ENCODE peak calls at places on chromosome 18, in ten cellular contexts. One of them, this sample, is unnamed.

GRCh38 chr18:49697757-49698595 is 115.4 kb downstream of the ACAA2 start:
- DNase-seq in adrenal gland: no peak
- DNase-seq in choroid plexus epithelial cell: no peak
- DNase-seq in progenitor cell of endocrine pancreas: no peak
- DNase-seq in Daoy: peak
- DNase-seq in activated CD4-positive, alpha-beta T cell treated with anti-CD3 and anti-CD28 coated beads for 48 hours: no peak
- DNase-seq in nephron progenitor cell: peak
- DNase-seq in ELF-1: peak
- DNase-seq in NCI-H226: no peak
- DNase-seq in mammary epithelial cell: peak
- DNase-seq in this sample: no peak

GRCh38 chr18:3140986-3141639 is 78.7 kb downstream of the MYOM1 start:
- DNase-seq in nephron progenitor cell: no peak
- DNase-seq in mammary epithelial cell: no peak
- DNase-seq in progenitor cell of endocrine pancreas: no peak
- DNase-seq in ELF-1: no peak
- DNase-seq in choroid plexus epithelial cell: no peak
- DNase-seq in activated CD4-positive, alpha-beta T cell treated with anti-CD3 and anti-CD28 coated beads for 48 hours: no peak
- DNase-seq in adrenal gland: no peak
- DNase-seq in NCI-H226: peak
- DNase-seq in Daoy: no peak
- DNase-seq in this sample: no peak

GRCh38 chr18:63974991-63975390 is 5.1 kb downstream of the SERPINB8 start:
- DNase-seq in Daoy: peak
- DNase-seq in progenitor cell of endocrine pancreas: no peak
- DNase-seq in ELF-1: peak
- DNase-seq in mammary epithelial cell: peak
- DNase-seq in nephron progenitor cell: no peak
- DNase-seq in choroid plexus epithelial cell: peak
- DNase-seq in NCI-H226: peak
- DNase-seq in adrenal gland: no peak
- DNase-seq in activated CD4-positive, alpha-beta T cell treated with anti-CD3 and anti-CD28 coated beads for 48 hours: peak
- DNase-seq in this sample: no peak

GRCh38 chr18:73774836-73775509 is 372.7 kb downstream of the FBXO15 start:
- DNase-seq in activated CD4-positive, alpha-beta T cell treated with anti-CD3 and anti-CD28 coated beads for 48 hours: no peak
- DNase-seq in mammary epithelial cell: peak
- DNase-seq in progenitor cell of endocrine pancreas: no peak
- DNase-seq in Daoy: peak
- DNase-seq in nephron progenitor cell: peak
- DNase-seq in choroid plexus epithelial cell: no peak
- DNase-seq in ELF-1: peak
- DNase-seq in NCI-H226: peak
- DNase-seq in adrenal gland: no peak
- DNase-seq in this sample: no peak

GRCh38 chr18:21330122-21330701 is 88.2 kb downstream of the GREB1L start:
- DNase-seq in Daoy: peak
- DNase-seq in progenitor cell of endocrine pancreas: no peak
- DNase-seq in adrenal gland: peak
- DNase-seq in mammary epithelial cell: peak
- DNase-seq in choroid plexus epithelial cell: peak
- DNase-seq in nephron progenitor cell: no peak
- DNase-seq in activated CD4-positive, alpha-beta T cell treated with anti-CD3 and anti-CD28 coated beads for 48 hours: no peak
- DNase-seq in NCI-H226: peak
- DNase-seq in ELF-1: no peak
- DNase-seq in this sample: no peak

GRCh38 chr18:45567123-45567522 is 48.2 kb upstream of the SLC14A2 start:
- DNase-seq in choroid plexus epithelial cell: peak
- DNase-seq in mammary epithelial cell: no peak
- DNase-seq in activated CD4-positive, alpha-beta T cell treated with anti-CD3 and anti-CD28 coated beads for 48 hours: no peak
- DNase-seq in ELF-1: peak
- DNase-seq in adrenal gland: peak
- DNase-seq in Daoy: peak
- DNase-seq in nephron progenitor cell: peak
- DNase-seq in progenitor cell of endocrine pancreas: no peak
- DNase-seq in NCI-H226: peak
- DNase-seq in this sample: no peak

GRCh38 chr18:57437782-57438668 is 2.9 kb downstream of the ONECUT2 start:
- DNase-seq in mammary epithelial cell: peak
- DNase-seq in nephron progenitor cell: peak
- DNase-seq in progenitor cell of endocrine pancreas: peak
- DNase-seq in activated CD4-positive, alpha-beta T cell treated with anti-CD3 and anti-CD28 coated beads for 48 hours: peak
- DNase-seq in adrenal gland: peak
- DNase-seq in NCI-H226: peak
- DNase-seq in Daoy: peak
- DNase-seq in choroid plexus epithelial cell: peak
- DNase-seq in ELF-1: peak
- DNase-seq in this sample: no peak

GRCh38 chr18:41745166-41746049 is 209.6 kb upstream of the PIK3C3 start:
- DNase-seq in Daoy: no peak
- DNase-seq in mammary epithelial cell: peak
- DNase-seq in nephron progenitor cell: peak
- DNase-seq in NCI-H226: peak
- DNase-seq in choroid plexus epithelial cell: peak
- DNase-seq in ELF-1: peak
- DNase-seq in progenitor cell of endocrine pancreas: peak
- DNase-seq in activated CD4-positive, alpha-beta T cell treated with anti-CD3 and anti-CD28 coated beads for 48 hours: peak
- DNase-seq in adrenal gland: peak
- DNase-seq in this sample: no peak

GRCh38 chr18:57759650-57760049 is 43.5 kb downstream of the ATP8B1 start:
- DNase-seq in adrenal gland: no peak
- DNase-seq in activated CD4-positive, alpha-beta T cell treated with anti-CD3 and anti-CD28 coated beads for 48 hours: no peak
- DNase-seq in choroid plexus epithelial cell: peak
- DNase-seq in ELF-1: no peak
- DNase-seq in Daoy: peak
- DNase-seq in progenitor cell of endocrine pancreas: no peak
- DNase-seq in mammary epithelial cell: no peak
- DNase-seq in NCI-H226: no peak
- DNase-seq in nephron progenitor cell: no peak
- DNase-seq in this sample: no peak

GRCh38 chr18:5451130-5451529 is 92.7 kb downstream of the EPB41L3 start:
- DNase-seq in NCI-H226: no peak
- DNase-seq in nephron progenitor cell: no peak
- DNase-seq in activated CD4-positive, alpha-beta T cell treated with anti-CD3 and anti-CD28 coated beads for 48 hours: no peak
- DNase-seq in choroid plexus epithelial cell: no peak
- DNase-seq in progenitor cell of endocrine pancreas: no peak
- DNase-seq in ELF-1: no peak
- DNase-seq in mammary epithelial cell: no peak
- DNase-seq in adrenal gland: no peak
- DNase-seq in Daoy: peak
- DNase-seq in this sample: no peak

GRCh38 chr18:78822171-78822570 is 157.4 kb upstream of the SALL3 start:
- DNase-seq in nephron progenitor cell: no peak
- DNase-seq in NCI-H226: no peak
- DNase-seq in choroid plexus epithelial cell: no peak
- DNase-seq in activated CD4-positive, alpha-beta T cell treated with anti-CD3 and anti-CD28 coated beads for 48 hours: no peak
- DNase-seq in mammary epithelial cell: no peak
- DNase-seq in Daoy: no peak
- DNase-seq in progenitor cell of endocrine pancreas: no peak
- DNase-seq in adrenal gland: no peak
- DNase-seq in ELF-1: no peak
- DNase-seq in this sample: no peak

GRCh38 chr18:32303400-32303799 is 113.6 kb downstream of the MEP1B start:
- DNase-seq in mammary epithelial cell: no peak
- DNase-seq in nephron progenitor cell: no peak
- DNase-seq in Daoy: no peak
- DNase-seq in progenitor cell of endocrine pancreas: no peak
- DNase-seq in activated CD4-positive, alpha-beta T cell treated with anti-CD3 and anti-CD28 coated beads for 48 hours: no peak
- DNase-seq in choroid plexus epithelial cell: no peak
- DNase-seq in NCI-H226: no peak
- DNase-seq in adrenal gland: no peak
- DNase-seq in ELF-1: no peak
- DNase-seq in this sample: no peak

GRCh38 chr18:45684341-45685115 is 39.5 kb upstream of the SLC14A1 start:
- DNase-seq in nephron progenitor cell: no peak
- DNase-seq in ELF-1: no peak
- DNase-seq in mammary epithelial cell: no peak
- DNase-seq in adrenal gland: no peak
- DNase-seq in progenitor cell of endocrine pancreas: no peak
- DNase-seq in choroid plexus epithelial cell: peak
- DNase-seq in NCI-H226: no peak
- DNase-seq in Daoy: no peak
- DNase-seq in activated CD4-positive, alpha-beta T cell treated with anti-CD3 and anti-CD28 coated beads for 48 hours: no peak
- DNase-seq in this sample: no peak

GRCh38 chr18:27549335-27550039 is 364.4 kb upstream of the CHST9 start:
- DNase-seq in activated CD4-positive, alpha-beta T cell treated with anti-CD3 and anti-CD28 coated beads for 48 hours: no peak
- DNase-seq in choroid plexus epithelial cell: no peak
- DNase-seq in nephron progenitor cell: no peak
- DNase-seq in progenitor cell of endocrine pancreas: no peak
- DNase-seq in NCI-H226: no peak
- DNase-seq in adrenal gland: no peak
- DNase-seq in ELF-1: no peak
- DNase-seq in Daoy: no peak
- DNase-seq in mammary epithelial cell: no peak
- DNase-seq in this sample: no peak

GRCh38 chr18:79518028-79518682 is 122.4 kb downstream of the NFATC1 start:
- DNase-seq in ELF-1: no peak
- DNase-seq in mammary epithelial cell: no peak
- DNase-seq in NCI-H226: no peak
- DNase-seq in choroid plexus epithelial cell: no peak
- DNase-seq in progenitor cell of endocrine pancreas: no peak
- DNase-seq in activated CD4-positive, alpha-beta T cell treated with anti-CD3 and anti-CD28 coated beads for 48 hours: no peak
- DNase-seq in nephron progenitor cell: no peak
- DNase-seq in Daoy: no peak
- DNase-seq in adrenal gland: peak
- DNase-seq in this sample: no peak

GRCh38 chr18:27094621-27095020 is 90.5 kb downstream of the CHST9 start:
- DNase-seq in progenitor cell of endocrine pancreas: no peak
- DNase-seq in adrenal gland: no peak
- DNase-seq in nephron progenitor cell: no peak
- DNase-seq in choroid plexus epithelial cell: no peak
- DNase-seq in Daoy: no peak
- DNase-seq in ELF-1: no peak
- DNase-seq in NCI-H226: no peak
- DNase-seq in mammary epithelial cell: peak
- DNase-seq in activated CD4-positive, alpha-beta T cell treated with anti-CD3 and anti-CD28 coated beads for 48 hours: no peak
- DNase-seq in this sample: no peak

GRCh38 chr18:68150976-68151375 is 563.9 kb downstream of the TMX3 start:
- DNase-seq in progenitor cell of endocrine pancreas: no peak
- DNase-seq in adrenal gland: no peak
- DNase-seq in mammary epithelial cell: peak
- DNase-seq in choroid plexus epithelial cell: no peak
- DNase-seq in Daoy: no peak
- DNase-seq in ELF-1: no peak
- DNase-seq in NCI-H226: no peak
- DNase-seq in nephron progenitor cell: no peak
- DNase-seq in activated CD4-positive, alpha-beta T cell treated with anti-CD3 and anti-CD28 coated beads for 48 hours: no peak
- DNase-seq in this sample: no peak

GRCh38 chr18:61957801-61958516 is 65.2 kb upstream of the RNF152 start:
- DNase-seq in nephron progenitor cell: no peak
- DNase-seq in Daoy: peak
- DNase-seq in mammary epithelial cell: no peak
- DNase-seq in progenitor cell of endocrine pancreas: no peak
- DNase-seq in choroid plexus epithelial cell: peak
- DNase-seq in ELF-1: no peak
- DNase-seq in NCI-H226: no peak
- DNase-seq in activated CD4-positive, alpha-beta T cell treated with anti-CD3 and anti-CD28 coated beads for 48 hours: no peak
- DNase-seq in adrenal gland: no peak
- DNase-seq in this sample: no peak

GRCh38 chr18:77100751-77101355 is 31.7 kb downstream of the MBP start:
- DNase-seq in adrenal gland: no peak
- DNase-seq in nephron progenitor cell: no peak
- DNase-seq in choroid plexus epithelial cell: no peak
- DNase-seq in Daoy: peak
- DNase-seq in mammary epithelial cell: peak
- DNase-seq in activated CD4-positive, alpha-beta T cell treated with anti-CD3 and anti-CD28 coated beads for 48 hours: peak
- DNase-seq in progenitor cell of endocrine pancreas: no peak
- DNase-seq in NCI-H226: no peak
- DNase-seq in ELF-1: no peak
- DNase-seq in this sample: no peak

GRCh38 chr18:24027156-24027555 is 12.6 kb downstream of the TTC39C start:
- DNase-seq in choroid plexus epithelial cell: peak
- DNase-seq in nephron progenitor cell: no peak
- DNase-seq in progenitor cell of endocrine pancreas: no peak
- DNase-seq in NCI-H226: peak
- DNase-seq in mammary epithelial cell: peak
- DNase-seq in ELF-1: no peak
- DNase-seq in adrenal gland: peak
- DNase-seq in activated CD4-positive, alpha-beta T cell treated with anti-CD3 and anti-CD28 coated beads for 48 hours: no peak
- DNase-seq in Daoy: peak
- DNase-seq in this sample: no peak

GRCh38 chr18:8426401-8426800 is 182.8 kb upstream of the RAB12 start:
- DNase-seq in adrenal gland: no peak
- DNase-seq in mammary epithelial cell: no peak
- DNase-seq in ELF-1: peak
- DNase-seq in nephron progenitor cell: peak
- DNase-seq in choroid plexus epithelial cell: no peak
- DNase-seq in Daoy: no peak
- DNase-seq in progenitor cell of endocrine pancreas: no peak
- DNase-seq in activated CD4-positive, alpha-beta T cell treated with anti-CD3 and anti-CD28 coated beads for 48 hours: peak
- DNase-seq in NCI-H226: no peak
- DNase-seq in this sample: peak

GRCh38 chr18:73118121-73118816 is 250.5 kb upstream of the NETO1 start:
- DNase-seq in adrenal gland: no peak
- DNase-seq in ELF-1: no peak
- DNase-seq in choroid plexus epithelial cell: peak
- DNase-seq in progenitor cell of endocrine pancreas: no peak
- DNase-seq in nephron progenitor cell: no peak
- DNase-seq in NCI-H226: no peak
- DNase-seq in Daoy: peak
- DNase-seq in activated CD4-positive, alpha-beta T cell treated with anti-CD3 and anti-CD28 coated beads for 48 hours: no peak
- DNase-seq in mammary epithelial cell: peak
- DNase-seq in this sample: no peak

GRCh38 chr18:13242797-13243196 is 24.2 kb downstream of the LDLRAD4 start:
- DNase-seq in mammary epithelial cell: no peak
- DNase-seq in choroid plexus epithelial cell: no peak
- DNase-seq in adrenal gland: no peak
- DNase-seq in ELF-1: no peak
- DNase-seq in activated CD4-positive, alpha-beta T cell treated with anti-CD3 and anti-CD28 coated beads for 48 hours: no peak
- DNase-seq in Daoy: no peak
- DNase-seq in NCI-H226: no peak
- DNase-seq in progenitor cell of endocrine pancreas: no peak
- DNase-seq in nephron progenitor cell: no peak
- DNase-seq in this sample: no peak

GRCh38 chr18:3603460-3604259 is 153.7 kb downstream of the TGIF1 start:
- DNase-seq in mammary epithelial cell: peak
- DNase-seq in ELF-1: peak
- DNase-seq in choroid plexus epithelial cell: peak
- DNase-seq in Daoy: peak
- DNase-seq in activated CD4-positive, alpha-beta T cell treated with anti-CD3 and anti-CD28 coated beads for 48 hours: peak
- DNase-seq in adrenal gland: no peak
- DNase-seq in progenitor cell of endocrine pancreas: no peak
- DNase-seq in nephron progenitor cell: no peak
- DNase-seq in NCI-H226: peak
- DNase-seq in this sample: peak

GRCh38 chr18:79507076-79507545 is 111.4 kb downstream of the NFATC1 start:
- DNase-seq in progenitor cell of endocrine pancreas: no peak
- DNase-seq in NCI-H226: no peak
- DNase-seq in adrenal gland: peak
- DNase-seq in nephron progenitor cell: peak
- DNase-seq in choroid plexus epithelial cell: peak
- DNase-seq in Daoy: peak
- DNase-seq in activated CD4-positive, alpha-beta T cell treated with anti-CD3 and anti-CD28 coated beads for 48 hours: no peak
- DNase-seq in ELF-1: peak
- DNase-seq in mammary epithelial cell: no peak
- DNase-seq in this sample: no peak

GRCh38 chr18:23145613-23146012 is 10.3 kb downstream of the CABLES1 start:
- DNase-seq in Daoy: no peak
- DNase-seq in progenitor cell of endocrine pancreas: no peak
- DNase-seq in NCI-H226: no peak
- DNase-seq in adrenal gland: no peak
- DNase-seq in activated CD4-positive, alpha-beta T cell treated with anti-CD3 and anti-CD28 coated beads for 48 hours: no peak
- DNase-seq in mammary epithelial cell: no peak
- DNase-seq in choroid plexus epithelial cell: no peak
- DNase-seq in nephron progenitor cell: no peak
- DNase-seq in ELF-1: no peak
- DNase-seq in this sample: no peak

GRCh38 chr18:71899707-71900483 is 644.2 kb downstream of the CBLN2 start:
- DNase-seq in choroid plexus epithelial cell: no peak
- DNase-seq in Daoy: no peak
- DNase-seq in adrenal gland: no peak
- DNase-seq in NCI-H226: no peak
- DNase-seq in progenitor cell of endocrine pancreas: no peak
- DNase-seq in nephron progenitor cell: no peak
- DNase-seq in activated CD4-positive, alpha-beta T cell treated with anti-CD3 and anti-CD28 coated beads for 48 hours: no peak
- DNase-seq in mammary epithelial cell: no peak
- DNase-seq in ELF-1: no peak
- DNase-seq in this sample: no peak

GRCh38 chr18:55422456-55423185 is 165.4 kb downstream of the TCF4 start:
- DNase-seq in adrenal gland: no peak
- DNase-seq in choroid plexus epithelial cell: no peak
- DNase-seq in progenitor cell of endocrine pancreas: no peak
- DNase-seq in activated CD4-positive, alpha-beta T cell treated with anti-CD3 and anti-CD28 coated beads for 48 hours: no peak
- DNase-seq in nephron progenitor cell: peak
- DNase-seq in NCI-H226: no peak
- DNase-seq in Daoy: no peak
- DNase-seq in ELF-1: no peak
- DNase-seq in mammary epithelial cell: no peak
- DNase-seq in this sample: no peak